ENCODE peak calls at places on chromosomes 12 and 14, in nine cellular contexts. B is neural progenitor cell, H is GM23248, X is HCT116, T is SK-N-SH, Z is GM23338, D is MM.1S, K is OCI-LY7, P is PC-3. F is an unnamed sample.

GRCh38 chr12:92080390-92081285 is 65.0 kb downstream of the BTG1 start:
- DNase-seq in P (peak), H (peak), X (peak), K (peak), T (no peak), D (peak), B (no peak), Z (no peak), F (peak)

GRCh38 chr12:26728205-26729050 is 104.6 kb downstream of the ITPR2 start:
- DNase-seq in X (no peak), Z (no peak), T (no peak), K (no peak), D (no peak), H (no peak), P (no peak), B (no peak), F (no peak)

GRCh38 chr14:89598548-89599186 is 181.6 kb upstream of the FOXN3 start:
- DNase-seq in P (no peak), D (peak), Z (no peak), H (peak), X (peak), T (no peak), K (peak), B (no peak), F (no peak)

GRCh38 chr14:68675233-68675577 is 117.7 kb downstream of the ZFP36L1 start:
- DNase-seq in D (no peak), H (peak), P (peak), X (no peak), T (no peak), Z (no peak), K (no peak), B (no peak), F (no peak)

GRCh38 chr12:39236994-39237393 is 205.9 kb downstream of the KIF21A start:
- DNase-seq in T (no peak), P (peak), D (no peak), H (peak), B (no peak), Z (no peak), K (no peak), X (no peak), F (peak)

GRCh38 chr14:59098377-59098776 is 90.1 kb upstream of the DAAM1 start:
- DNase-seq in D (no peak), K (no peak), X (no peak), B (no peak), T (no peak), P (peak), H (peak), Z (no peak), F (peak)

GRCh38 chr12:24039113-24039525 is 89.6 kb upstream of the SOX5 start:
- DNase-seq in Z (no peak), P (peak), D (no peak), T (no peak), H (peak), B (no peak), K (no peak), X (no peak), F (peak)

GRCh38 chr12:123237646-123238329 is 4.6 kb downstream of the MTRFR start:
- DNase-seq in B (peak), X (peak), Z (peak), T (peak), K (peak), D (peak), P (peak), H (peak), F (peak)

GRCh38 chr14:98798099-98798498 is 473.9 kb downstream of the BCL11B start:
- DNase-seq in D (no peak), B (no peak), K (peak), Z (no peak), P (no peak), T (no peak), X (no peak), H (no peak), F (peak)

GRCh38 chr12:46214668-46215429 is 54.0 kb downstream of the SLC38A1 start:
- DNase-seq in X (no peak), D (peak), T (no peak), H (no peak), B (no peak), K (peak), Z (no peak), P (no peak), F (no peak)

GRCh38 chr12:121786441-121786825 is 7.1 kb downstream of the RHOF start:
- DNase-seq in D (no peak), X (peak), P (peak), H (peak), B (no peak), K (no peak), Z (no peak), T (no peak), F (no peak)

GRCh38 chr14:62670526-62670925 is 374.7 kb downstream of the KCNH5 start:
- DNase-seq in Z (no peak), P (no peak), X (no peak), B (no peak), T (no peak), H (no peak), D (no peak), K (no peak), F (no peak)

GRCh38 chr14:106691601-106692291 is 1165.4 kb downstream of the TMEM121 start:
- DNase-seq in H (peak), D (peak), T (peak), X (no peak), K (peak), P (no peak), Z (peak), B (no peak), F (peak)

GRCh38 chr12:14364583-14365271 is 755 bp upstream of the ATF7IP start:
- DNase-seq in B (no peak), H (no peak), K (no peak), P (no peak), Z (no peak), D (no peak), T (no peak), X (no peak), F (no peak)

GRCh38 chr12:110921262-110921661 is 883 bp upstream of the MYL2 start:
- DNase-seq in D (no peak), X (no peak), H (peak), Z (no peak), B (no peak), T (no peak), K (no peak), P (peak), F (no peak)

GRCh38 chr14:100430571-100430970 is 107.4 kb downstream of the SLC25A47 start:
- DNase-seq in T (no peak), K (no peak), P (no peak), Z (no peak), H (no peak), X (no peak), D (no peak), B (no peak), F (no peak)

GRCh38 chr12:124381454-124382207 is 86.7 kb downstream of the RFLNA start:
- DNase-seq in P (peak), B (no peak), K (no peak), H (peak), Z (no peak), D (no peak), T (no peak), X (no peak), F (peak)
- H3K4me2 ChIP-seq in P (peak), B (no peak), K (no peak), H (peak), Z (no peak), D (no peak), T (peak), X (no peak), F (no peak)

GRCh38 chr12:32181498-32182175 is 75.0 kb downstream of the BICD1 start:
- DNase-seq in B (no peak), X (no peak), P (no peak), Z (no peak), H (no peak), D (no peak), T (peak), K (no peak), F (peak)
- TF ChIP-seq EZH2phosphoT487 in B (no peak), X (no peak), P (no peak), Z (no peak), H (no peak), D (no peak), T (no peak), K (no peak), F (no peak)

DNA sequence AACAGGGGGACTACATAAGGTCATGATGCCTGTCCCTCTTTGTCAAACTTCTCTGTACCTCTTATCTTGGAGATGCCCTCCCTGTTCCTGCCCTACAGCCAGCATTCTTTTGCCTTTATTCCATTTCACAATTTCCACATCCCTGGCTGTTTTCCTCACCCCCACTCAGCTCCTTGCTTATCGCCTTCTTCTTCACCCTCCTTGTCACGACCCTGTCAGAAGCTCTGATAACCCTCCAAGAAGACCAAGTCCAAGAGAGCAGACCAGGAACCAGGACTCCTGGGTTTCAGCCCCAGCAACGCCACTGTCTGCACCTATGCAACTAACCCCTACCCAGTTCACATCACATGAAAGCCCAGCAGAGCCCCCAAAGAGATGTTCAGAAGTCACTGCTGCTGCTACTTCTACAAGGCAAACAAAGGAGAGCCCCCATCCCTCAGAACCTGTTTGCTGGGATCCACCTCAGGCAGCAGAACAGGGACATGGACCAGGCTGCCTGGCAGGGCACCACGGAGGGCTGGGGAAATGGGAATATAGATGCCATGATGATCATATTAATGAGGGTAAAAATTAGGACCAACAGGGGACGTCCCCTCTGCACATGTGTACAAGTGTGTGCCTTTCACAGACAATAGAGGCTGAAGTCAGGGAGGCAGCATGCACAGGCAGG is 92.8 kb downstream of the SINHCAF start:
- DNase-seq in K (no peak), B (no peak), T (no peak), X (no peak), H (no peak), P (no peak), Z (no peak), D (no peak), F (no peak)
- H3K4me3 ChIP-seq in K (no peak), B (no peak), T (no peak), X (no peak), H (no peak), P (no peak), Z (no peak), D (no peak), F (no peak)

GRCh38 chr12:88310069-88310468 is 168.0 kb downstream of the TMTC3 start:
- DNase-seq in P (peak), X (no peak), B (no peak), Z (no peak), T (no peak), K (no peak), H (peak), D (no peak), F (no peak)
- H3K4me2 ChIP-seq in P (peak), X (no peak), B (no peak), Z (no peak), T (peak), K (no peak), H (peak), D (no peak), F (no peak)

GRCh38 chr12:51549637-51550036 is 41.4 kb upstream of the SCN8A start:
- DNase-seq in K (no peak), H (peak), B (no peak), T (no peak), P (no peak), X (no peak), D (no peak), Z (no peak), F (no peak)
- TF ChIP-seq EZH2phosphoT487 in K (no peak), H (no peak), B (no peak), T (no peak), P (no peak), X (no peak), D (no peak), Z (no peak), F (no peak)

GRCh38 chr14:91414475-91415342 is 2.9 kb downstream of the CCDC88C start:
- DNase-seq in B (peak), K (no peak), P (no peak), D (no peak), T (no peak), X (no peak), Z (peak), H (no peak), F (no peak)
- H3K4me3 ChIP-seq in B (peak), K (peak), P (no peak), D (peak), T (no peak), X (no peak), Z (peak), H (no peak), F (no peak)

GRCh38 chr14:31968107-31968810 is 108.8 kb upstream of the ARHGAP5 start:
- DNase-seq in Z (no peak), P (no peak), D (no peak), X (no peak), B (no peak), K (peak), T (no peak), H (peak), F (peak)
- H3K4me2 ChIP-seq in Z (no peak), P (no peak), D (no peak), X (no peak), B (no peak), K (no peak), T (peak), H (no peak), F (peak)

DNA sequence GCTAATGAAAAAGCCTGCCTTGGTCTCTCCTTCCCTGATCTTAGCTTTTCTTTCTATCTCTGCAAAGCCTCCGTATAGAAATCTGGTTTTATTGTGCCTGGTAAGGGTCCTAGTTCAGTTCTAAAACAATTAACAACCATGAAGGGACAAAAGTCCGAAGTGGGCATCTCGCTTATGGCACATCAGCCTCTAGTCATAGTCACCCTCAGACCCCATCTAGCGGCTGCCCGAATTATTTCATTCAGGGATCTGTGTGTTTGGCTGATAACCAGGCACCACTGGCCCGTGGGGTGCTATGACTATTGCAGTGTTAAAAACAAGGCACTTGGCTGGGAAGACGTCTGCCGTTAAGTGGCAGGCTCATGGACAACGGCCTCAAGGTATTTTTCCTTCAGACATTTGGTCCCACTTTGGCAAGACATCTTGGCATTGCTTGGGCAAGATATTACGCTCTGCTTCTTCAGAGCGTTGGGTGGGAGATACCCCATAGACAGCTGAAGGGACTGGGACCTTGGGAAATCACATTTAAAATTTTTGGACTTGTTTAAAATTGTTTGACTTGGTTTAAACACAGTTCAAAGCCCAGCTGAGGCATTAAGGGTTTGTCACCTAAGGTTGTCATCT is 87.1 kb downstream of the SINHCAF start:
- DNase-seq in D (peak), H (peak), X (peak), Z (peak), B (peak), T (peak), P (peak), K (peak), F (peak)
- TF ChIP-seq EZH2phosphoT487 in D (no peak), H (no peak), X (no peak), Z (no peak), B (no peak), T (no peak), P (no peak), K (no peak), F (no peak)